ENCODE peak calls at places on chromosome 4, in ten cellular contexts. U, S, F, I, K, Q, A, M, Y and H are unnamed samples.

GRCh38 chr4:4610672-4611071 is 68.8 kb upstream of the STX18 start:
- DNase-seq in U (no peak), S (no peak), F (no peak), I (no peak), K (no peak), Q (no peak), A (no peak), M (no peak), Y (no peak), H (no peak)

GRCh38 chr4:186839122-186840037 is 115.7 kb upstream of the FAT1 start:
- DNase-seq in U (peak), S (no peak), F (no peak), I (no peak), K (no peak), Q (no peak), A (peak), M (peak), Y (peak), H (no peak)

GRCh38 chr4:143386812-143387211 is 50.1 kb downstream of the GAB1 start:
- DNase-seq in U (no peak), S (no peak), F (no peak), I (no peak), K (no peak), Q (no peak), A (no peak), M (no peak), Y (peak), H (no peak)

GRCh38 chr4:94390804-94391410 is 48.3 kb upstream of the HPGDS start:
- DNase-seq in U (peak), S (no peak), F (peak), I (peak), K (peak), Q (peak), A (no peak), M (no peak), Y (peak), H (no peak)

GRCh38 chr4:187108846-187109245 is 385.2 kb upstream of the FAT1 start:
- DNase-seq in U (no peak), S (no peak), F (no peak), I (no peak), K (no peak), Q (no peak), A (no peak), M (no peak), Y (no peak), H (no peak)

GRCh38 chr4:33013280-33013679 is 2293.1 kb downstream of the PCDH7 start:
- DNase-seq in U (no peak), S (no peak), F (no peak), I (no peak), K (no peak), Q (no peak), A (no peak), M (no peak), Y (no peak), H (no peak)

GRCh38 chr4:122616910-122617596 is 3.8 kb downstream of the IL21 start:
- DNase-seq in U (no peak), S (no peak), F (no peak), I (no peak), K (no peak), Q (no peak), A (no peak), M (no peak), Y (no peak), H (no peak)

GRCh38 chr4:7761720-7762119 is 177.9 kb downstream of the AFAP1 start:
- DNase-seq in U (peak), S (peak), F (peak), I (peak), K (peak), Q (peak), A (peak), M (peak), Y (peak), H (peak)

GRCh38 chr4:172826346-172826745 is 342.3 kb upstream of the GALNT7 start:
- DNase-seq in U (no peak), S (no peak), F (no peak), I (no peak), K (no peak), Q (no peak), A (no peak), M (no peak), Y (no peak), H (no peak)